ENCODE peak calls at places on chromosomes 6 and 20, in six cellular contexts. X, Y, K, J, U and B are unnamed samples.

GRCh38 chr6:166567107-166567506 is 19.4 kb downstream of the RAMACL start:
- DNase-seq in U (no peak), K (no peak), Y (no peak), X (peak), J (peak), B (no peak)

GRCh38 chr6:43503443-43503842 is 6.7 kb downstream of the LRRC73 start:
- DNase-seq in X (no peak), U (no peak), Y (no peak), K (no peak), J (no peak), B (no peak)

GRCh38 chr6:143262859-143263258 is 187.6 kb downstream of the ADAT2 start:
- DNase-seq in K (no peak), Y (no peak), J (no peak), U (no peak), X (no peak), B (no peak)

GRCh38 chr20:15895560-15896084 is 677.6 kb downstream of the KIF16B start:
- DNase-seq in K (no peak), Y (no peak), J (no peak), X (no peak), U (no peak), B (no peak)

GRCh38 chr6:63634630-63635029 is 972 bp upstream of the PHF3 start:
- DNase-seq in X (peak), K (no peak), Y (no peak), U (peak), J (peak), B (no peak)

GRCh38 chr20:39107741-39108140 is 145.6 kb downstream of the DHX35 start:
- DNase-seq in X (no peak), U (no peak), K (no peak), Y (no peak), J (peak), B (no peak)

GRCh38 chr6:32195652-32195901 is 3.1 kb upstream of the GPSM3 start:
- DNase-seq in U (peak), Y (peak), J (peak), X (peak), K (peak), B (peak)

GRCh38 chr6:147207851-147208754 is 3.9 kb downstream of the STXBP5 start:
- DNase-seq in J (no peak), X (no peak), U (no peak), Y (no peak), K (no peak), B (no peak)

GRCh38 chr6:36793913-36794703 is 45.1 kb downstream of the CPNE5 start:
- DNase-seq in Y (no peak), J (no peak), X (no peak), K (no peak), U (no peak), B (no peak)

GRCh38 chr6:154367333-154367732 is 10.7 kb upstream of the IPCEF1 start:
- DNase-seq in J (no peak), U (no peak), K (no peak), Y (no peak), X (no peak), B (no peak)

GRCh38 chr6:107632757-107633156 is 142.8 kb downstream of the SOBP start:
- DNase-seq in K (no peak), X (no peak), Y (no peak), U (no peak), J (no peak), B (no peak)

GRCh38 chr6:82144007-82144851 is 103.3 kb downstream of the IBTK start:
- DNase-seq in X (peak), K (no peak), J (peak), Y (peak), U (no peak), B (no peak)

GRCh38 chr20:48015943-48016723 is 230.9 kb upstream of the SULF2 start:
- DNase-seq in U (no peak), X (peak), J (peak), Y (no peak), K (no peak), B (no peak)

GRCh38 chr20:50464026-50464724 is 46.0 kb upstream of the PTPN1 start:
- DNase-seq in Y (peak), U (peak), X (peak), J (peak), K (peak), B (peak)

GRCh38 chr20:44501448-44501847 is 20.4 kb downstream of the SERINC3 start:
- DNase-seq in U (no peak), Y (no peak), J (peak), K (no peak), X (peak), B (no peak)

GRCh38 chr6:66949191-66949661 is 1242.2 kb upstream of the EYS start:
- DNase-seq in U (no peak), Y (no peak), K (no peak), X (no peak), J (no peak), B (no peak)

GRCh38 chr6:167870321-167870720 is 43.6 kb downstream of the AFDN start:
- DNase-seq in Y (no peak), U (no peak), X (no peak), J (no peak), K (no peak), B (no peak)